ENCODE peak calls at places on chromosomes 12 and 14, in seven cellular contexts. One of them, this sample, is unnamed.

GRCh38 chr12:38886064-38886463 is 19.3 kb downstream of the CPNE8 start:
- DNase-seq in AG09309: no peak
- DNase-seq in cardiac fibroblast: peak; percentile 88
- DNase-seq in mammary epithelial cell: peak; percentile 83
- DNase-seq in hepatocyte: peak; percentile 70
- DNase-seq in tibial artery: no peak
- DNase-seq in heart right ventricle: no peak
- DNase-seq in this sample: no peak

GRCh38 chr12:54159140-54159539 is 29.6 kb downstream of the SMUG1 start:
- DNase-seq in AG09309: no peak
- DNase-seq in cardiac fibroblast: no peak
- DNase-seq in mammary epithelial cell: peak; percentile 17
- DNase-seq in hepatocyte: peak; percentile 75
- DNase-seq in tibial artery: no peak
- DNase-seq in heart right ventricle: no peak
- DNase-seq in this sample: peak; percentile 75

GRCh38 chr14:69368381-69368780 is 29.7 kb downstream of the ERH start:
- DNase-seq in AG09309: no peak
- DNase-seq in cardiac fibroblast: no peak
- DNase-seq in mammary epithelial cell: no peak
- DNase-seq in hepatocyte: no peak
- DNase-seq in tibial artery: no peak
- DNase-seq in heart right ventricle: no peak
- DNase-seq in this sample: no peak

GRCh38 chr12:26831959-26832816 is 806 bp downstream of the ITPR2 start:
- DNase-seq in AG09309: no peak
- DNase-seq in cardiac fibroblast: peak; percentile 88
- DNase-seq in mammary epithelial cell: peak; percentile 77
- DNase-seq in hepatocyte: peak; percentile 73
- DNase-seq in tibial artery: peak; percentile 82
- DNase-seq in heart right ventricle: peak; percentile 67
- DNase-seq in this sample: peak; percentile 45

GRCh38 chr14:104881369-104881979 is 16.4 kb downstream of the CEP170B start:
- DNase-seq in AG09309: no peak
- DNase-seq in cardiac fibroblast: no peak
- DNase-seq in mammary epithelial cell: no peak
- DNase-seq in hepatocyte: no peak
- DNase-seq in tibial artery: no peak
- DNase-seq in heart right ventricle: peak; percentile 62
- DNase-seq in this sample: no peak

GRCh38 chr14:104889374-104889755 is 24.3 kb downstream of the CEP170B start:
- DNase-seq in AG09309: no peak
- DNase-seq in cardiac fibroblast: no peak
- DNase-seq in mammary epithelial cell: no peak
- DNase-seq in hepatocyte: no peak
- DNase-seq in tibial artery: peak; percentile 61
- DNase-seq in heart right ventricle: no peak
- DNase-seq in this sample: no peak

GRCh38 chr12:16515666-16516065 is 90.3 kb downstream of the LMO3 start:
- DNase-seq in AG09309: no peak
- DNase-seq in cardiac fibroblast: peak; percentile 86
- DNase-seq in mammary epithelial cell: peak; percentile 52
- DNase-seq in hepatocyte: no peak
- DNase-seq in tibial artery: no peak
- DNase-seq in heart right ventricle: no peak
- DNase-seq in this sample: no peak

GRCh38 chr12:63843613-63844390 is 698 bp upstream of the SRGAP1 start:
- DNase-seq in AG09309: peak; percentile 85
- DNase-seq in cardiac fibroblast: peak; percentile 94
- DNase-seq in mammary epithelial cell: peak; percentile 89
- DNase-seq in hepatocyte: peak; percentile 97
- DNase-seq in tibial artery: peak; percentile 95
- DNase-seq in heart right ventricle: peak; percentile 93
- DNase-seq in this sample: peak; percentile 90

GRCh38 chr14:91252901-91253794 is 8.6 kb upstream of the GPR68 start:
- DNase-seq in AG09309: no peak
- DNase-seq in cardiac fibroblast: no peak
- DNase-seq in mammary epithelial cell: no peak
- DNase-seq in hepatocyte: peak; percentile 61
- DNase-seq in tibial artery: no peak
- DNase-seq in heart right ventricle: no peak
- DNase-seq in this sample: no peak
- TF ChIP-seq CTCF in AG09309: peak; percentile 5
- TF ChIP-seq CTCF in cardiac fibroblast: peak; percentile 15
- TF ChIP-seq CTCF in mammary epithelial cell: no peak
- TF ChIP-seq CTCF in hepatocyte: peak; percentile 29
- TF ChIP-seq CTCF in tibial artery: no peak
- TF ChIP-seq CTCF in heart right ventricle: no peak
- TF ChIP-seq CTCF in this sample: peak; percentile 57

DNA sequence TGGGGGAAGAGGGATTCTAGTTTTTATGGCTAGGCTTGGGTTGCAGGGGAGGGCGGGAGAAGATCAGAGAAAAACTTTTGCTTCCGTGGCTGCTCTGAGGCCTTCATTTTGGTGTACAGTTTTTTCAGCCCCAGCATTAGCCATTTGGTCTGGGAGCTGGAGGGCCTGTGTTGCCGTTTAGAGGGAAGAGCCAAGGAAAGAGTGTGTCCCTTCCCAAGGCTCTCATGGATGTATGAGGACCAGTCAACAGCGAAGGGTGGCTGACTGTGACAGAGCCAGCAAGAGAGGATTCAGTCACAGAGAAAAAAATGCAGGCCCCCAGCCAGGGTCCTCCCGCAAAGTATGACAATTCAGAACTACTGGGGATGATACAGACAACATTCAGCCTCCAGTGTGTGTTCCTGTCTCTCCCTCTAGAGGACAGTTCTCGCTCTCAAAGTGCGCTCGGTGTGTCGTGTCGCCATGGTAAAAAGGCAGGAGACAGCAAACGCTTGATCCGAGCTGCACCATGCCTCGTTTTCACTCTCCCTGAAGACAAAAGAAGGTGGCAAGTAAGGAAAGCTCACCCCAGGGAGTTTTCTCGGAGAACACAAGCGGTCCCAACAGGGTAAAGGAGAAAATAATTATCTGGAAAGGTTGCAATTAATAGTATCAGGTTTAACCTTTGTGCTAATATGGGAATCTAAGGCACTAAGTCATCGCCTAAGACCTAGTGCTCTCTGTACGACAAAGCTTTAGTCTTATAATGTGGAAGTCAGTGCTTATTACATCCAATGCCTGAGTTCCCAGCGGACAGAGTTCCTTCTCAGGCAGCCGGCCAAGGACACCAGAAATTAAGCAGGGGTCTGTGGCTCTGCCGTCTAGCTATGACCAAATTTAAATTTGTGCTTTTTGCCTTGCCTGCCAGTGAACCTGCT is 157.3 kb upstream of the PLXNC1 start:
- DNase-seq in AG09309: peak; percentile 11
- DNase-seq in cardiac fibroblast: peak; percentile 73
- DNase-seq in mammary epithelial cell: no peak
- DNase-seq in hepatocyte: peak; percentile 66
- DNase-seq in tibial artery: peak; percentile 68
- DNase-seq in heart right ventricle: peak; percentile 68
- DNase-seq in this sample: no peak
- TF ChIP-seq CTCF in AG09309: peak; percentile 49
- TF ChIP-seq CTCF in cardiac fibroblast: peak; percentile 67
- TF ChIP-seq CTCF in mammary epithelial cell: peak; percentile 17
- TF ChIP-seq CTCF in hepatocyte: peak; percentile 53
- TF ChIP-seq CTCF in tibial artery: no peak
- TF ChIP-seq CTCF in heart right ventricle: peak; percentile 70
- TF ChIP-seq CTCF in this sample: peak; percentile 32

GRCh38 chr12:66694666-66695065 is 15.8 kb upstream of the GRIP1 start:
- DNase-seq in AG09309: no peak
- DNase-seq in cardiac fibroblast: no peak
- DNase-seq in mammary epithelial cell: no peak
- DNase-seq in hepatocyte: no peak
- DNase-seq in tibial artery: no peak
- DNase-seq in heart right ventricle: no peak
- DNase-seq in this sample: no peak

GRCh38 chr12:66698558-66698957 is 19.7 kb upstream of the GRIP1 start:
- DNase-seq in AG09309: no peak
- DNase-seq in cardiac fibroblast: no peak
- DNase-seq in mammary epithelial cell: no peak
- DNase-seq in hepatocyte: no peak
- DNase-seq in tibial artery: no peak
- DNase-seq in heart right ventricle: no peak
- DNase-seq in this sample: no peak

GRCh38 chr12:66697404-66697803 is 18.5 kb upstream of the GRIP1 start:
- DNase-seq in AG09309: no peak
- DNase-seq in cardiac fibroblast: no peak
- DNase-seq in mammary epithelial cell: no peak
- DNase-seq in hepatocyte: no peak
- DNase-seq in tibial artery: no peak
- DNase-seq in heart right ventricle: no peak
- DNase-seq in this sample: no peak

GRCh38 chr12:66695130-66695529 is 16.3 kb upstream of the GRIP1 start:
- DNase-seq in AG09309: no peak
- DNase-seq in cardiac fibroblast: no peak
- DNase-seq in mammary epithelial cell: no peak
- DNase-seq in hepatocyte: no peak
- DNase-seq in tibial artery: no peak
- DNase-seq in heart right ventricle: no peak
- DNase-seq in this sample: no peak

DNA sequence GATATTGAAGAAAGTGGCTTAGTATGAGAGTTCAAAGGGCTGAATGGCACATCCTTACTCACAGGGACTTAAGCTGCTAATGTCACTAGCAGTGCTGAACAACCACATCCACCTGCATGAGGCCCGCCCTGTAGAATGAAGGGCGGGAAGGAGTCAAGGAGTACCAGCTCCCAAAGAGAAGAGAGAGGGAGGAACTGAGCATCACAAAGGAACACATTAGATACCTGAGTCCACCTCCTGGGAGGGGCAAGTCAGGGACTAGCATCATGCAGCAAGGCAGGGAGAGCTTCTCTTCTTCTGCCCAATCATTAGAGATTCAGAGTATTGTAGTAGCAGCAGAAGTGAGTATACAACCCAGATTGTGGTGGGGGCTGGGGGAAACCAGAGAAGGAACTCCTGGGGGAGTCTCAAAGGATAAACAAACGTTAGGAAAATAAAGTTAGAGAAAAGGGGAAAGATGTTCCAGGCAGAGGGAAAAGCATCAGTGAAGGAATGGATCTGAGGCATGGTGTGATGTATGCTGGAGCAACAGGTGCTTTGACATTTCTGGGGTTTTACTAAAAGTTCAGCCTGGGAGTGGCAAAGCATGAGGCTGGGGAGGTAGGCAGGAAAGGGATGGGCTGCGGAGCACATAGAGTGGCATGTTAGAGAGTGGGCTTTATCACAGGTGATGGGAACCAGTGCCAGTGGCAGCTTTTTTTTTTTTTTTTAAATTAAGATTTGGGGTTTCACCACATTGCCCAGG is 21.0 kb upstream of the GRIP1 start:
- DNase-seq in AG09309: no peak
- DNase-seq in cardiac fibroblast: no peak
- DNase-seq in mammary epithelial cell: no peak
- DNase-seq in hepatocyte: no peak
- DNase-seq in tibial artery: no peak
- DNase-seq in heart right ventricle: no peak
- DNase-seq in this sample: no peak
- TF ChIP-seq CTCF in AG09309: no peak
- TF ChIP-seq CTCF in cardiac fibroblast: no peak
- TF ChIP-seq CTCF in mammary epithelial cell: no peak
- TF ChIP-seq CTCF in hepatocyte: no peak
- TF ChIP-seq CTCF in tibial artery: no peak
- TF ChIP-seq CTCF in heart right ventricle: no peak
- TF ChIP-seq CTCF in this sample: no peak

GRCh38 chr12:66304296-66304915 is 2.1 kb downstream of the HELB start:
- DNase-seq in AG09309: no peak
- DNase-seq in cardiac fibroblast: no peak
- DNase-seq in mammary epithelial cell: no peak
- DNase-seq in hepatocyte: no peak
- DNase-seq in tibial artery: no peak
- DNase-seq in heart right ventricle: no peak
- DNase-seq in this sample: no peak
- TF ChIP-seq CTCF in AG09309: no peak
- TF ChIP-seq CTCF in cardiac fibroblast: no peak
- TF ChIP-seq CTCF in mammary epithelial cell: no peak
- TF ChIP-seq CTCF in hepatocyte: no peak
- TF ChIP-seq CTCF in tibial artery: no peak
- TF ChIP-seq CTCF in heart right ventricle: no peak
- TF ChIP-seq CTCF in this sample: no peak

GRCh38 chr12:112087851-112088250 is 20.7 kb downstream of the NAA25 start:
- DNase-seq in AG09309: no peak
- DNase-seq in cardiac fibroblast: no peak
- DNase-seq in mammary epithelial cell: no peak
- DNase-seq in hepatocyte: no peak
- DNase-seq in tibial artery: no peak
- DNase-seq in heart right ventricle: no peak
- DNase-seq in this sample: no peak

GRCh38 chr12:112091563-112091962 is 17.0 kb downstream of the NAA25 start:
- DNase-seq in AG09309: no peak
- DNase-seq in cardiac fibroblast: no peak
- DNase-seq in mammary epithelial cell: no peak
- DNase-seq in hepatocyte: no peak
- DNase-seq in tibial artery: no peak
- DNase-seq in heart right ventricle: no peak
- DNase-seq in this sample: no peak

GRCh38 chr12:112087055-112087850 is 21.3 kb downstream of the NAA25 start:
- DNase-seq in AG09309: no peak
- DNase-seq in cardiac fibroblast: peak; percentile 18
- DNase-seq in mammary epithelial cell: no peak
- DNase-seq in hepatocyte: no peak
- DNase-seq in tibial artery: no peak
- DNase-seq in heart right ventricle: no peak
- DNase-seq in this sample: no peak
- TF ChIP-seq CTCF in AG09309: peak; percentile 27
- TF ChIP-seq CTCF in cardiac fibroblast: peak; percentile 42
- TF ChIP-seq CTCF in mammary epithelial cell: no peak
- TF ChIP-seq CTCF in hepatocyte: no peak
- TF ChIP-seq CTCF in tibial artery: no peak
- TF ChIP-seq CTCF in heart right ventricle: no peak
- TF ChIP-seq CTCF in this sample: peak; percentile 16

GRCh38 chr12:75162845-75163244 is 46.8 kb downstream of the KCNC2 start:
- DNase-seq in AG09309: no peak
- DNase-seq in cardiac fibroblast: no peak
- DNase-seq in mammary epithelial cell: peak; percentile 24
- DNase-seq in hepatocyte: no peak
- DNase-seq in tibial artery: no peak
- DNase-seq in heart right ventricle: no peak
- DNase-seq in this sample: no peak

GRCh38 chr12:75155962-75156361 is 53.7 kb downstream of the KCNC2 start:
- DNase-seq in AG09309: no peak
- DNase-seq in cardiac fibroblast: no peak
- DNase-seq in mammary epithelial cell: no peak
- DNase-seq in hepatocyte: peak; percentile 6
- DNase-seq in tibial artery: no peak
- DNase-seq in heart right ventricle: no peak
- DNase-seq in this sample: no peak

GRCh38 chr12:75161495-75161894 is 48.1 kb downstream of the KCNC2 start:
- DNase-seq in AG09309: no peak
- DNase-seq in cardiac fibroblast: no peak
- DNase-seq in mammary epithelial cell: no peak
- DNase-seq in hepatocyte: no peak
- DNase-seq in tibial artery: no peak
- DNase-seq in heart right ventricle: no peak
- DNase-seq in this sample: no peak
- TF ChIP-seq CTCF in AG09309: no peak
- TF ChIP-seq CTCF in cardiac fibroblast: no peak
- TF ChIP-seq CTCF in mammary epithelial cell: no peak
- TF ChIP-seq CTCF in hepatocyte: no peak
- TF ChIP-seq CTCF in tibial artery: no peak
- TF ChIP-seq CTCF in heart right ventricle: no peak
- TF ChIP-seq CTCF in this sample: no peak

This sample was measured in progenitor cell of endocrine pancreas.